ENCODE peak calls at places on chromosomes 2 and 18, in nine cellular contexts. U, Z, Y, A, Q, H, F, B and E are unnamed samples. For H3K4me1, the result is how much of the 10 kb centered on the place peaks cover.

GRCh38 chr2:161650116-161651015 is 26.1 kb downstream of the SLC4A10 start:
- DNase-seq in U (no peak), Z (no peak), Y (peak), A (no peak), Q (no peak), H (peak), F (no peak), B (peak), E (peak)

GRCh38 chr2:47654790-47655562 is 128.0 kb upstream of the MSH6 start:
- DNase-seq in U (peak), Z (no peak), Y (peak), A (no peak), Q (no peak), H (no peak), F (no peak), B (no peak), E (no peak)

GRCh38 chr18:47915229-47915628 is 15.2 kb downstream of the SMAD2 start:
- DNase-seq in U (no peak), Z (no peak), Y (no peak), A (no peak), Q (no peak), H (no peak), F (no peak), B (no peak), E (no peak)

GRCh38 chr18:69402219-69402989 is 1.7 kb downstream of the DOK6 start:
- DNase-seq in U (peak), Z (no peak), Y (no peak), A (peak), Q (peak), H (no peak), F (no peak), B (peak), E (no peak)

GRCh38 chr18:13295894-13296293 is 77.3 kb downstream of the LDLRAD4 start:
- DNase-seq in U (no peak), Z (no peak), Y (no peak), A (no peak), Q (no peak), H (no peak), F (no peak), B (no peak), E (no peak)

GRCh38 chr2:177169810-177170514 is 42.6 kb upstream of the HNRNPA3 start:
- DNase-seq in U (no peak), Z (no peak), Y (peak), A (no peak), Q (no peak), H (no peak), F (no peak), B (no peak), E (no peak)

GRCh38 chr2:135997380-135997779 is 12.0 kb upstream of the DARS1 start:
- DNase-seq in U (peak), Z (no peak), Y (peak), A (peak), Q (peak), H (no peak), F (no peak), B (no peak), E (no peak)

GRCh38 chr2:23112517-23112916 is 272.5 kb upstream of the KLHL29 start:
- DNase-seq in U (no peak), Z (no peak), Y (no peak), A (no peak), Q (no peak), H (no peak), F (no peak), B (no peak), E (no peak)

GRCh38 chr2:120291464-120292311 is 39.0 kb downstream of the RALB start:
- DNase-seq in U (no peak), Z (no peak), Y (no peak), A (peak), Q (no peak), H (no peak), F (no peak), B (no peak), E (no peak)

GRCh38 chr2:109234355-109234754 is 105.3 kb downstream of the SH3RF3 start:
- DNase-seq in U (no peak), Z (no peak), Y (no peak), A (no peak), Q (no peak), H (no peak), F (no peak), B (no peak), E (no peak)

GRCh38 chr2:9771481-9772017 is 71.7 kb upstream of the TAF1B start:
- DNase-seq in U (peak), Z (no peak), Y (no peak), A (peak), Q (no peak), H (no peak), F (no peak), B (no peak), E (peak)

GRCh38 chr18:39960545-39960944 is 1994.5 kb upstream of the PIK3C3 start:
- DNase-seq in U (no peak), Z (no peak), Y (no peak), A (no peak), Q (no peak), H (no peak), F (no peak), B (no peak), E (no peak)

GRCh38 chr2:38170098-38170497 is 94.1 kb upstream of the CYP1B1 start:
- DNase-seq in U (no peak), Z (no peak), Y (no peak), A (no peak), Q (no peak), H (no peak), F (no peak), B (no peak), E (no peak)

GRCh38 chr2:152468832-152469692 is 134.1 kb downstream of the FMNL2 start:
- DNase-seq in U (no peak), Z (no peak), Y (no peak), A (no peak), Q (no peak), H (no peak), F (no peak), B (no peak), E (no peak)

GRCh38 chr18:77043541-77044280 is 88.9 kb downstream of the MBP start:
- DNase-seq in U (no peak), Z (no peak), Y (no peak), A (no peak), Q (no peak), H (no peak), F (no peak), B (no peak), E (no peak)

GRCh38 chr2:226548706-226549105 is 250.9 kb downstream of the IRS1 start:
- DNase-seq in U (no peak), Z (no peak), Y (no peak), A (no peak), Q (no peak), H (no peak), F (no peak), B (no peak), E (no peak)

GRCh38 chr2:25215948-25216679 is 47.7 kb upstream of the POMC start:
- DNase-seq in U (peak), Z (peak), Y (peak), A (peak), Q (peak), H (peak), F (no peak), B (peak), E (peak)

GRCh38 chr2:56102866-56103265 is 80.9 kb upstream of the CCDC85A start:
- DNase-seq in U (no peak), Z (no peak), Y (no peak), A (no peak), Q (no peak), H (no peak), F (no peak), B (no peak), E (no peak)

GRCh38 chr2:168649105-168649504 is 153.3 kb upstream of the NOSTRIN start:
- DNase-seq in U (no peak), Z (peak), Y (peak), A (no peak), Q (no peak), H (no peak), F (no peak), B (no peak), E (peak)

GRCh38 chr2:157809212-157809611 is 66.9 kb downstream of the ACVR1 start:
- DNase-seq in U (no peak), Z (no peak), Y (no peak), A (no peak), Q (no peak), H (no peak), F (no peak), B (no peak), E (no peak)

GRCh38 chr2:23244656-23245055 is 140.3 kb upstream of the KLHL29 start:
- DNase-seq in U (no peak), Z (no peak), Y (no peak), A (no peak), Q (no peak), H (no peak), F (no peak), B (no peak), E (no peak)

GRCh38 chr2:23249348-23249747 is 135.6 kb upstream of the KLHL29 start:
- DNase-seq in U (no peak), Z (peak), Y (no peak), A (peak), Q (no peak), H (no peak), F (peak), B (no peak), E (peak)

GRCh38 chr2:44544991-44545390 is 183.2 kb downstream of the CAMKMT start:
- DNase-seq in U (peak), Z (no peak), Y (no peak), A (no peak), Q (no peak), H (no peak), F (no peak), B (no peak), E (no peak)

GRCh38 chr18:78792736-78793135 is 186.9 kb upstream of the SALL3 start:
- DNase-seq in U (no peak), Z (no peak), Y (no peak), A (no peak), Q (no peak), H (no peak), F (no peak), B (no peak), E (no peak)

GRCh38 chr2:212538156-212539144 is at the start of gene ERBB4:
- DNase-seq in U (peak), Z (peak), Y (peak), A (no peak), Q (peak), H (peak), F (no peak), B (peak), E (peak)

GRCh38 chr2:240663791-240664190 is 18.9 kb downstream of the AQP12B start:
- DNase-seq in U (no peak), Z (no peak), Y (no peak), A (no peak), Q (no peak), H (no peak), F (no peak), B (no peak), E (no peak)

GRCh38 chr2:75098856-75099255 is 100.5 kb downstream of the TACR1 start:
- DNase-seq in U (peak), Z (no peak), Y (no peak), A (peak), Q (peak), H (no peak), F (no peak), B (no peak), E (no peak)

GRCh38 chr2:237724811-237725478 is 73.6 kb upstream of the RBM44 start:
- DNase-seq in U (no peak), Z (no peak), Y (no peak), A (no peak), Q (no peak), H (peak), F (no peak), B (no peak), E (no peak)

GRCh38 chr2:121605820-121606733 is 43.2 kb downstream of the CLASP1 start:
- DNase-seq in U (peak), Z (no peak), Y (no peak), A (peak), Q (no peak), H (no peak), F (no peak), B (no peak), E (no peak)

GRCh38 chr2:37802106-37802791 is 122.8 kb upstream of the RMDN2 start:
- DNase-seq in U (no peak), Z (no peak), Y (peak), A (no peak), Q (no peak), H (no peak), F (no peak), B (no peak), E (no peak)

GRCh38 chr2:16625759-16626158 is 39.9 kb downstream of the CYRIA start:
- DNase-seq in U (no peak), Z (no peak), Y (no peak), A (no peak), Q (no peak), H (no peak), F (no peak), B (no peak), E (no peak)
- H3K27ac ChIP-seq in U (no peak), Z (peak), Y (peak), A (peak), Q (no peak), H (no peak), F (peak), B (peak), E (peak)

GRCh38 chr2:65367517-65367916 is 64.9 kb downstream of the SPRED2 start:
- DNase-seq in U (no peak), Z (no peak), Y (no peak), A (no peak), Q (no peak), H (no peak), F (no peak), B (no peak), E (no peak)
- H3K4me1 ChIP-seq in U (under half), Z (half or more), Y (half or more), A (under half), Q (under half), H (under half), F (half or more), B (under half), E (under half)

GRCh38 chr18:10516078-10516477 is 9.7 kb upstream of the NAPG start:
- DNase-seq in U (no peak), Z (no peak), Y (no peak), A (no peak), Q (no peak), H (no peak), F (no peak), B (no peak), E (no peak)

GRCh38 chr18:10519999-10520935 is 5.6 kb upstream of the NAPG start:
- DNase-seq in U (peak), Z (peak), Y (peak), A (peak), Q (peak), H (peak), F (peak), B (peak), E (peak)

GRCh38 chr18:10518595-10519273 is 7.1 kb upstream of the NAPG start:
- DNase-seq in U (no peak), Z (peak), Y (peak), A (peak), Q (no peak), H (no peak), F (no peak), B (peak), E (peak)

GRCh38 chr18:10522574-10522973 is 3.3 kb upstream of the NAPG start:
- DNase-seq in U (no peak), Z (no peak), Y (no peak), A (no peak), Q (no peak), H (no peak), F (no peak), B (no peak), E (no peak)

DNA sequence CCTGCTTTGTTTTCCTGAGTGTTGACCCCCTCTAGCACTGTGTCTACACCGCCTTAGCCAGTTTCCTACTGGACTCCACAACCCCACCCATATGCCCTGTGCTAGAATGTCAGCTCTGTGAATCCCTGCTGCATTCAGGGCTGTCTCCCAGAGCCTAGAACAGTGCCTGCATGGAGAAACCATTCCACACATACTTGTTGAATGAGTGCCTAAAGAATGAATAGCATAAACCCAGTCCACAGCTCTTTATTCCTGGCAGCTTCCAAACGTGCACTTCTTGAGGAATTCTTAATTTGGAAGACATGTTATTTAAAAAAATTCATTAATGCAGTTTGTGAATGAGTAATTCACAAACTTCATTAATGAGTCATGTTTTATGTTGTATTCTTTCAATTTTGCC is 6.5 kb upstream of the NAPG start:
- DNase-seq in U (no peak), Z (no peak), Y (no peak), A (no peak), Q (no peak), H (no peak), F (no peak), B (no peak), E (no peak)
- H3K27ac ChIP-seq in U (no peak), Z (no peak), Y (peak), A (no peak), Q (no peak), H (no peak), F (no peak), B (no peak), E (peak)

GRCh38 chr18:25113081-25113480 is 238.9 kb downstream of the ZNF521 start:
- DNase-seq in U (peak), Z (no peak), Y (no peak), A (no peak), Q (no peak), H (no peak), F (no peak), B (no peak), E (no peak)
- H3K4me1 ChIP-seq in U (under half), Z (under half), Y (under half), A (under half), Q (under half), H (under half), F (under half), B (under half), E (under half)

DNA sequence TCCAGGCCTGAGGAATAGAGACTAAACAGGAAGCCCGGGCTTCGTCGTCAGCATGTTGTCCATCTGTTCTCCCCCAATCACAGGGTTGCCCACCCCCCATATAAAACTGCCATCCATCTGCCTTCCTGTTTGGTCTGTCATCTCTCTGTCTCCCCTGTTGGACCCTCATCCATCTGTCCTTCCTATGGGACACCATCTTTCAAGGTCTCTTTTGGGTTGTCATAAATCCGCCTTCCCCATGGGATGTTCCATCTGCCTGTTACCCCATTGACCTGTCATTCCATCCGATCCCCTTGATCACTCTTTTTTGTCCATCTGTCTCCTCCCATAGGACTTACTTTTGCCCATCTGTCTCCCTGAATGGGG is 108.4 kb upstream of the PKDCC start:
- DNase-seq in U (no peak), Z (no peak), Y (no peak), A (no peak), Q (no peak), H (no peak), F (no peak), B (no peak), E (no peak)
- H3K27ac ChIP-seq in U (no peak), Z (peak), Y (no peak), A (peak), Q (no peak), H (no peak), F (no peak), B (no peak), E (peak)

GRCh38 chr2:72326759-72327158 is 179.1 kb upstream of the CYP26B1 start:
- DNase-seq in U (no peak), Z (no peak), Y (no peak), A (no peak), Q (no peak), H (no peak), F (no peak), B (no peak), E (no peak)

GRCh38 chr2:72334806-72335205 is 187.1 kb upstream of the CYP26B1 start:
- DNase-seq in U (no peak), Z (no peak), Y (no peak), A (no peak), Q (no peak), H (no peak), F (no peak), B (no peak), E (no peak)

GRCh38 chr2:72330673-72331072 is 183.0 kb upstream of the CYP26B1 start:
- DNase-seq in U (no peak), Z (no peak), Y (no peak), A (no peak), Q (no peak), H (no peak), F (no peak), B (no peak), E (no peak)

DNA sequence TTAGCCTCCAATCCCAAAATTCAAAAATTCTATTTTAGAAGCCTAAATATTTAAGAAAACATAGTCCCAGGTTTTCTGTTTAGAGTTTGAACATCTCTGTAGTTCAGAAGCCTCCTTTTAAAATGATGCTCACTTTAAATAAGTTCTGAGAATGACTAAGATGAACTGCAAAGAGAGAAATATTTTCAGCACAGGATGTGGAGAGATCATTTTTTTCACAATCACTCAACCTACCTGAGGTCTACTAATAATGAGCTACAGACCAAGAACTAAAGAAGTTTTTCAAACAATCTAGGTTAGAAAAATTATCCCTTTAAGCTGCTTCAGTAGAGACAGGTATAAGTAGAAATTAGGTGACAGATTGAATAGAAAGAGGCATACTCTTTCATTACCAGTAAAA is 185.1 kb upstream of the CYP26B1 start:
- DNase-seq in U (no peak), Z (no peak), Y (no peak), A (no peak), Q (no peak), H (no peak), F (no peak), B (no peak), E (no peak)
- H3K4me1 ChIP-seq in U (under half), Z (under half), Y (under half), A (under half), Q (under half), H (under half), F (under half), B (under half), E (under half)